ENCODE peak calls at places on chromosomes 7 and 10, in six cellular contexts. Q is GM23338, Y is prostate gland, U is BE2C, C is tibial nerve, W is kidney. S is an unnamed sample. For H3K36me3, the result is how much of the 10 kb centered on the place peaks cover.

GRCh38 chr7:1220958-1221745 is 11.5 kb upstream of the UNCX start:
- DNase-seq in Q (no peak), Y (no peak), U (no peak), C (no peak), W (no peak), S (no peak)

GRCh38 chr10:33337335-33337854 is 2.9 kb upstream of the NRP1 start:
- DNase-seq in Q (no peak), Y (no peak), U (peak), C (no peak), W (peak), S (peak)

GRCh38 chr7:123770378-123770777 is 21.6 kb upstream of the WASL start:
- DNase-seq in Q (no peak), Y (no peak), U (no peak), C (no peak), W (no peak), S (peak)

GRCh38 chr7:37408241-37408884 is 40.3 kb downstream of the ELMO1 start:
- DNase-seq in Q (no peak), Y (no peak), U (no peak), C (no peak), W (no peak), S (no peak)

GRCh38 chr10:10872035-10872673 is 145.5 kb upstream of the CELF2 start:
- DNase-seq in Q (peak), Y (no peak), U (no peak), C (no peak), W (no peak), S (no peak)

GRCh38 chr10:125799446-125799845 is 23.6 kb downstream of the UROS start:
- DNase-seq in Q (no peak), Y (no peak), U (no peak), C (no peak), W (no peak), S (no peak)

GRCh38 chr10:580796-581195 is 108.7 kb downstream of the DIP2C start:
- DNase-seq in Q (no peak), Y (no peak), U (no peak), C (no peak), W (no peak), S (no peak)

GRCh38 chr10:48456361-48456804 is 148.5 kb downstream of the ARHGAP22 start:
- DNase-seq in Q (peak), Y (no peak), U (peak), C (no peak), W (peak), S (no peak)

GRCh38 chr7:81190997-81191747 is 272.3 kb upstream of the SEMA3C start:
- DNase-seq in Q (no peak), Y (no peak), U (no peak), C (no peak), W (no peak), S (no peak)

GRCh38 chr10:102043456-102043855 is 12.5 kb downstream of the ARMH3 start:
- DNase-seq in Q (no peak), Y (no peak), U (no peak), C (no peak), W (no peak), S (no peak)

GRCh38 chr10:47366056-47366631 is 17.9 kb downstream of the ZNF488 start:
- DNase-seq in Q (no peak), Y (no peak), U (no peak), C (no peak), W (peak), S (no peak)

GRCh38 chr10:18483787-18484186 is 167.6 kb downstream of the NSUN6 start:
- DNase-seq in Q (no peak), Y (no peak), U (no peak), C (no peak), W (no peak), S (peak)
- TF ChIP-seq CTCF in Q (no peak), Y (no peak), U (no peak), C (no peak), W (no peak), S (no peak)

DNA sequence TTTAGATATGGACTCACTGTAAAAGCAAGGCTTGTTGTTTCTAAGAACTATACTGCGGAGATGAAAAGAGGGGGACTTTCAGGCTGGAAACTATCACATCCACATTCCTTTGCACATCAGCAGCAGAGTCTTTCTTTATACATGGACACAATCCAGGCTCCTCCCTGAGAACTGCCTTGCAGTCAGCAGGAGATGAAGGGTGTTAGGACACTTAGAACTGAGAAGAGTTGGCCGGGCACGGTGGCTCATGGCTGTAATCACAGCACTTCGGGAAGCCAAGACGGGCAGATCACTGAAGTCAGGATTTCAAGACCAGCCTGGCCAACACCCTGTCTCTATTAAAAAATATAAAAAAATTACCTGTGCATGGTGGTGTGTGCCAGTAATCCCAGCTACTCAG is 9.7 kb upstream of the GARS1 start:
- DNase-seq in Q (peak), Y (no peak), U (no peak), C (no peak), W (no peak), S (no peak)
- H3K36me3 ChIP-seq in Q (under half), Y (under half), U (under half), C (half or more), W (under half), S (under half)

GRCh38 chr10:80168679-80169380 is 36.3 kb downstream of the PLAC9 start:
- DNase-seq in Q (peak), Y (no peak), U (no peak), C (no peak), W (no peak), S (no peak)
- TF ChIP-seq CTCF in Q (peak), Y (no peak), U (no peak), C (no peak), W (no peak), S (no peak)

GRCh38 chr7:44431091-44431608 is 59.3 kb downstream of the NUDCD3 start:
- DNase-seq in Q (peak), Y (no peak), U (peak), C (no peak), W (no peak), S (no peak)
- H3K36me3 ChIP-seq in Q (under half), Y (under half), U (under half), C (under half), W (under half), S (under half)

GRCh38 chr10:75596930-75597629 is 165.7 kb downstream of the LRMDA start:
- DNase-seq in Q (no peak), Y (no peak), U (no peak), C (no peak), W (no peak), S (no peak)

GRCh38 chr10:75592888-75593643 is 161.6 kb downstream of the LRMDA start:
- DNase-seq in Q (no peak), Y (no peak), U (no peak), C (no peak), W (no peak), S (no peak)

GRCh38 chr10:75592014-75592842 is 160.8 kb downstream of the LRMDA start:
- DNase-seq in Q (no peak), Y (no peak), U (no peak), C (no peak), W (peak), S (no peak)

GRCh38 chr10:75589895-75590654 is 158.7 kb downstream of the LRMDA start:
- DNase-seq in Q (no peak), Y (no peak), U (no peak), C (no peak), W (no peak), S (no peak)

DNA sequence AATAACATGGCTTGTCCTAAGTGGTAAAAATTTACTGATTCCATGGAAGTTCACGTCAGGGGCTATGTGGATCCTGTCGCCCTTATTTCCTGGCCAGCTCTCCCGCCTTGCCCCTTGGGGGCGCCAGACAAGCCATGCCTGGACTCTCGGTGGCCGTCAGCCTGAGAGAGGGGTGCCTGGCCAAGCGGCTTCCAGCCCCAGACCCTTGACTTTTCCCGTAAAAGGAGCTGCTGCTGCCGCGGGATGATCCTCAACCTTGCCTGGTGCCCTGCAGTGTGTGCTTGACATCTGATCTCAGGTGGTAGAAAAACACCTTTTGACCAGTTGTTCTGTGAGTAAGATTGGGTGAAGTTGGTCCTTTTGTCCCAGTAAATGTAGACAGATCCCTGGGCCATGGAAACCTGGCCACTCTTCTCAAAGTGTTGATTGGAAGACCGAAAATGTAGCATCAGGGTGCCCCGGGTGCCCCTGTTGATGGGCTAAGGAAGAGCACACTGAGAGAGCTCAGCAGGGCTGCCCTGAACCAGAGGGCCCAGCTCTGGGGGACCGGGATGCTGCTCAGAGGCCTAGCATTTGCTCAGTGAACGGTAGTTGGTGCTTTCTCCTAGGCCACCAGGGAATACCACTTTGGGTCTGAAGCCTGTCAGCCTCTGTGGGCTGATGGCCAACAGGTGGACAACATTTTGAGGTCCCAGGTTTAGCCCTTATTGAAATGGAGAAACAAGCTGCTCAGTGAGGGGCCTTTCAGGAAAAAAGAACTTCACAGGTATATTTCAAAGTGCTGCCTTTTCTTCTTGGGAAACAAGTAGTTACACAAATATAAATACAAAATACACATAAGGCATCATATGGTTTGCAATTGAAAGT is 162.5 kb downstream of the LRMDA start:
- DNase-seq in Q (peak), Y (no peak), U (peak), C (no peak), W (no peak), S (no peak)
- TF ChIP-seq CTCF in Q (peak), Y (no peak), U (peak), C (no peak), W (no peak), S (peak)

GRCh38 chr10:70371846-70372245 is 10.6 kb downstream of the LRRC20 start:
- DNase-seq in Q (no peak), Y (no peak), U (no peak), C (no peak), W (no peak), S (no peak)
- H3K36me3 ChIP-seq in Q (under half), Y (under half), U (under half), C (under half), W (under half), S (under half)

DNA sequence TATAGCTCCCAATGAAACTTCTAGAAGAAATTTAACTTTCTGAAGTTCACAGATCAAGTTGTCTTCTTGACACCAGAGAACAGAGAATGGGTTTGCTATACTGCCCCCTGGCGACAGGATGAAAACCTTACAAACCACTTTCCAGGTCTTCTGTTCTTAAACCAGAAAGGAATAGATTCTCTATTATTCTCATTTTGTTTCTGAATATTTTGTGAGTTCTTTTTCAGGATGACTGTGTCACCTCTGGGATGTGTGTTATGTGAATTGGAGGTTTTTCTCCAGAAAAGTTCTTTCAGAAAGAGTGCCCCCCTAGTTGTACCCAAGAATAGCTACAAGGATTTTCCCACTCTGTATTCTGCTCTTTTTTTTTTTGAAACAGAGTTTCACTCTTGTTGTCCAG is 6.3 kb downstream of the IFT22 start:
- DNase-seq in Q (peak), Y (peak), U (peak), C (no peak), W (no peak), S (peak)
- TF ChIP-seq CTCF in Q (peak), Y (peak), U (peak), C (no peak), W (peak), S (peak)

GRCh38 chr7:79452032-79452494 is 1.4 kb downstream of the MAGI2 start:
- DNase-seq in Q (peak), Y (peak), U (peak), C (peak), W (peak), S (peak)

GRCh38 chr7:79453558-79454324 is at the start of gene MAGI2:
- DNase-seq in Q (peak), Y (peak), U (peak), C (peak), W (peak), S (peak)

GRCh38 chr7:79452495-79453265 is 787 bp downstream of the MAGI2 start:
- DNase-seq in Q (peak), Y (peak), U (peak), C (no peak), W (peak), S (no peak)

GRCh38 chr7:79454325-79454960 is 976 bp upstream of the MAGI2 start:
- DNase-seq in Q (peak), Y (peak), U (peak), C (peak), W (peak), S (peak)

GRCh38 chr7:79453266-79453557 is 255 bp downstream of the MAGI2 start:
- DNase-seq in Q (no peak), Y (no peak), U (no peak), C (no peak), W (no peak), S (no peak)
- H3K36me3 ChIP-seq in Q (under half), Y (under half), U (under half), C (under half), W (under half), S (under half)

DNA sequence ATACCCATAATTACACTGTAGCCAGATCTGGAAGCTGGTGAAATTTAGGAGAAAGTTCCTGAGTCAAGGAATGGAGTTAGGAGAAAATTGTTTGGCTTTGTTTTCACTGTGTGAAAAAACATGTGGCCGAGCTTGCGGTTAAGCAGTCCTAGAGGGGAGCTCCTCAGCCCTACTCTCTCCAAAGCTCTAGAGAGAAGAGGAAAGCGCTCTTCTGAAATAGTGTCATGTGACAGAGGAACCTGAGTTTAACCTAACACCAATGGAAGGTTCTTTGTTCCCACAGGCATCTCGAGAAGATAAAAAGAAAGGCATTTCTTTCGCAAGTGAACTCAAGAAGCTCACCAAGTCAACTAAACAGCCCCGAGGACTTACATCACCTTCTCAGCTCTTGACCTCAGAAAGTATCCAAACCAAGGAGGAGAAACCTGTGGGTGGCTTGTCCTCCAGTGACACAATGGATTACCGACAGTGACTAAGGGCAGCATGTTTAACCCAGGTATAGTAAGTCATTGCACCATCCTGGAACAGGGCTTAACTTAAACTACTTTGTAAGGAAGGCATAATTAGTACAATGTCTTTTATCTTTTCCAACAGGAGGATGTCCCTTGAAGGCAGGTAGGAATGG is 38.0 kb downstream of the NOC3L start:
- DNase-seq in Q (no peak), Y (no peak), U (no peak), C (no peak), W (no peak), S (no peak)
- TF ChIP-seq CTCF in Q (no peak), Y (no peak), U (no peak), C (no peak), W (no peak), S (no peak)

DNA sequence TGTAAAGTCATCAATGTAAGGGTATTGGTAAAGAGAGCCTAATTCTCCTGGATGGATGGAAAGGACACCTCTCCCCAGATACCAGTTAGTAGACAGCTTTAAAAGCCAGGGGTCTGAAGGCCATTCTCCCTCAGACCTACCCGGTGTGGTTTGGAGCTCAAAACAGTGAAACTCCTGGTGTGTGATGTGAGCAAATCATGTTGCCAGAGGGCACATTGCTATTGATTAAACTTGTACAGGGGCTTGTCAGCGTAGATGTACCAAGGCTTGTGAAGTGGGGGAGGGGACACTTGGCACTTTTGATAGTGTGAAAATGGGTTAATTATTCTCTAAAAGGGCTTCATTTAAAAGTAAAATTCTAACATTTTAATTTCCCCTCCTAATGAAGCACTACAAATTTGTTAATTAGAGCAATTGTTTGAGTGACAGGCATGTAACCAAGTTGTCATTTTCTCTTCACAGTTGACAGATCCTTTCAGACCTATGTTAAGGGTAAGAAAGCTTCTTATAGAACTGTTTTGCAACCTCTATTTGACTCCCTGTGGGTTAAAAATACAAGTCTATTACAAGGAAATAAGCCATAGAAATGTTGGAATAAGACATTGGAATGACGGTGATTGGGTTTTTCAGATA is 356.9 kb upstream of the GALNT17 start:
- DNase-seq in Q (no peak), Y (no peak), U (no peak), C (no peak), W (no peak), S (no peak)
- H3K36me3 ChIP-seq in Q (under half), Y (under half), U (under half), C (under half), W (under half), S (under half)

S was measured in A673.